ENCODE peak calls at places on chromosomes 2 and 18, in five cellular contexts. J is GM10248, P is GM23338, G is fibroblast of the aortic adventitia, I is neural progenitor cell. L is an unnamed sample.
A peak's percentile ranks its signal among the peaks of the same experiment; 100 is the strongest.

GRCh38 chr18:13618760-13619438 is 107.5 kb downstream of the FAM210A start:
- DNase-seq in J (no peak), G (no peak), P (no peak), I (no peak), L (no peak)

GRCh38 chr2:118249970-118250369 is 161.7 kb downstream of the INSIG2 start:
- DNase-seq in J (no peak), G (no peak), I (no peak), P (no peak), L (peak; percentile 49)

GRCh38 chr18:7987284-7987976 is 420.3 kb downstream of the PTPRM start:
- DNase-seq in J (no peak), P (no peak), G (peak; percentile 74), I (no peak), L (peak; percentile 85)

GRCh38 chr2:71101656-71102055 is 28.4 kb downstream of the MCEE start:
- DNase-seq in G (peak; percentile 74), P (no peak), J (no peak), I (no peak), L (peak; percentile 85)

GRCh38 chr2:41735446-41735845 is 312.4 kb upstream of the PKDCC start:
- DNase-seq in J (no peak), I (no peak), P (no peak), G (peak; percentile 84), L (no peak)

GRCh38 chr2:167853717-167854116 is 393.7 kb downstream of the STK39 start:
- DNase-seq in I (no peak), J (no peak), P (no peak), G (no peak), L (no peak)

GRCh38 chr2:136420346-136420745 is 302.4 kb upstream of the CXCR4 start:
- DNase-seq in P (no peak), I (no peak), J (no peak), G (no peak), L (no peak)

GRCh38 chr18:13165636-13166423 is 52.7 kb upstream of the LDLRAD4 start:
- DNase-seq in J (no peak), P (peak; percentile 41), G (no peak), I (peak; percentile 7), L (no peak)

GRCh38 chr2:157246212-157247067 is 11.1 kb upstream of the GALNT5 start:
- DNase-seq in I (peak; percentile 64), P (peak; percentile 67), G (peak; percentile 93), J (peak; percentile 50), L (peak; percentile 96)

GRCh38 chr18:63342206-63342605 is 22.6 kb upstream of the BCL2 start:
- DNase-seq in J (peak; percentile 70), P (peak; percentile 69), G (peak; percentile 34), I (peak; percentile 66), L (peak; percentile 22)

GRCh38 chr18:25831226-25831828 is 259.1 kb downstream of the SS18 start:
- DNase-seq in G (no peak), P (no peak), I (no peak), J (no peak), L (no peak)

GRCh38 chr2:71926860-71927756 is 220.6 kb downstream of the CYP26B1 start:
- DNase-seq in P (no peak), I (no peak), J (peak; percentile 7), G (no peak), L (no peak)

GRCh38 chr2:227031379-227031778 is 132.6 kb downstream of the COL4A4 start:
- DNase-seq in P (no peak), J (no peak), G (no peak), I (no peak), L (no peak)

GRCh38 chr2:214019973-214020345 is 390.9 kb upstream of the VWC2L start:
- DNase-seq in G (peak; percentile 5), I (no peak), P (no peak), J (no peak), L (peak; percentile 46)

GRCh38 chr2:36493221-36493620 is 104.7 kb downstream of the FEZ2 start:
- DNase-seq in J (no peak), P (no peak), I (no peak), G (no peak), L (peak; percentile 53)

GRCh38 chr2:19138264-19138825 is 220.1 kb downstream of the OSR1 start:
- DNase-seq in J (no peak), G (no peak), P (peak; percentile 5), I (no peak), L (no peak)

GRCh38 chr2:241976296-241976695 is 106.8 kb downstream of the RTP5 start:
- DNase-seq in P (no peak), J (no peak), G (no peak), I (no peak), L (no peak)

GRCh38 chr2:118878531-118879149 is 31.2 kb upstream of the EN1 start:
- DNase-seq in J (no peak), G (no peak), I (no peak), P (no peak), L (no peak)

GRCh38 chr2:61763605-61764034 is 90.2 kb downstream of the FAM161A start:
- DNase-seq in I (peak; percentile 82), J (no peak), P (no peak), G (peak; percentile 84), L (peak; percentile 89)

GRCh38 chr2:240502059-240502429 is 55.7 kb downstream of the ANKMY1 start:
- DNase-seq in G (no peak), P (no peak), I (no peak), J (no peak), L (no peak)

GRCh38 chr18:48928787-48929186 is 22.0 kb downstream of the SMAD7 start:
- DNase-seq in J (peak; percentile 71), G (peak; percentile 69), P (no peak), I (peak; percentile 35), L (peak; percentile 64)

GRCh38 chr2:14143435-14143834 is 489.1 kb upstream of the LRATD1 start:
- DNase-seq in G (no peak), P (no peak), J (no peak), I (no peak), L (no peak)

GRCh38 chr2:23524261-23524706 is 139.3 kb downstream of the KLHL29 start:
- DNase-seq in J (no peak), G (peak; percentile 30), I (no peak), P (no peak), L (peak; percentile 38)

GRCh38 chr2:183063083-183063482 is 15.5 kb upstream of the DUSP19 start:
- DNase-seq in J (peak; percentile 56), P (no peak), I (no peak), G (peak; percentile 93), L (peak; percentile 73)

GRCh38 chr2:239229545-239230279 is 171.1 kb downstream of the HDAC4 start:
- DNase-seq in G (no peak), J (no peak), I (no peak), P (no peak), L (no peak)

GRCh38 chr2:44954306-44954901 is 12.9 kb downstream of the SIX3 start:
- DNase-seq in I (no peak), G (no peak), P (peak; percentile 54), J (no peak), L (no peak)

GRCh38 chr18:45839415-45840395 is 14.2 kb downstream of the SIGLEC15 start:
- DNase-seq in P (peak; percentile 76), J (no peak), I (peak; percentile 50), G (peak; percentile 81), L (peak; percentile 80)

GRCh38 chr18:27184115-27185024 is 738 bp downstream of the CHST9 start:
- DNase-seq in J (peak; percentile 11), I (peak; percentile 49), P (peak; percentile 75), G (no peak), L (no peak)

GRCh38 chr18:50628543-50628905 is 68.6 kb downstream of the MAPK4 start:
- DNase-seq in J (no peak), G (no peak), I (no peak), P (no peak), L (no peak)

GRCh38 chr18:67516432-67517223 is at the start of gene DSEL:
- DNase-seq in J (peak; percentile 100), I (peak; percentile 95), P (peak; percentile 96), G (peak; percentile 94), L (peak; percentile 96)

GRCh38 chr2:112480540-112481049 is 1.4 kb upstream of the TTL start:
- DNase-seq in I (peak; percentile 22), G (no peak), J (peak; percentile 62), P (peak; percentile 36), L (no peak)

GRCh38 chr2:193867454-193867853 is 1672.7 kb upstream of the TMEFF2 start:
- DNase-seq in G (no peak), P (no peak), J (no peak), I (no peak), L (no peak)

GRCh38 chr2:193861557-193861956 is 1666.8 kb upstream of the TMEFF2 start:
- DNase-seq in P (no peak), G (no peak), J (no peak), I (no peak), L (no peak)
- TF ChIP-seq CTCF in P (no peak), G (no peak), J (no peak), I (peak; percentile 27), L (no peak)

GRCh38 chr2:147989809-147990403 is 30.6 kb downstream of the ORC4 start:
- DNase-seq in G (peak; percentile 81), P (peak; percentile 78), J (peak; percentile 62), I (peak; percentile 16), L (peak; percentile 37)
- TF ChIP-seq CTCF in G (peak; percentile 62), P (peak; percentile 59), J (peak; percentile 67), I (peak; percentile 47), L (peak; percentile 69)

GRCh38 chr18:30889582-30890301 is 152.8 kb downstream of the DSC3 start:
- DNase-seq in G (no peak), I (peak; percentile 66), J (no peak), P (peak; percentile 75), L (peak; percentile 0)
- TF ChIP-seq CTCF in G (no peak), I (peak; percentile 73), J (peak; percentile 42), P (peak; percentile 88), L (no peak)

GRCh38 chr18:12079504-12080237 is 14.0 kb upstream of the ANKRD62 start:
- DNase-seq in I (no peak), G (peak; percentile 77), P (no peak), J (no peak), L (peak; percentile 53)

GRCh38 chr18:12076424-12077140 is 17.1 kb upstream of the ANKRD62 start:
- DNase-seq in J (no peak), P (peak; percentile 73), I (peak; percentile 86), G (peak; percentile 14), L (peak; percentile 28)

GRCh38 chr18:12074734-12075133 is 18.9 kb upstream of the ANKRD62 start:
- DNase-seq in I (peak; percentile 24), J (no peak), P (no peak), G (peak; percentile 36), L (no peak)
- TF ChIP-seq CTCF in I (peak; percentile 12), J (no peak), P (no peak), G (peak; percentile 33), L (no peak)

GRCh38 chr2:232894746-232895145 is 24.7 kb downstream of the SNORC start:
- DNase-seq in G (no peak), I (no peak), J (no peak), P (no peak), L (no peak)
- TF ChIP-seq CTCF in G (no peak), I (no peak), J (no peak), P (no peak), L (no peak)

GRCh38 chr18:10038268-10038667 is 124.5 kb downstream of the VAPA start:
- DNase-seq in G (no peak), P (no peak), I (no peak), J (no peak), L (no peak)
- TF ChIP-seq CTCF in G (no peak), P (no peak), I (no peak), J (no peak), L (no peak)